ENCODE peak calls at places on chromosomes 12 and 14, in four cellular contexts. One of them, this sample, is unnamed.

GRCh38 chr12:114476159-114476558 is 70.2 kb upstream of the TBX5 start:
- DNase-seq in fibroblast of lung: peak
- DNase-seq in mammary epithelial cell: peak
- DNase-seq in A549: no peak
- DNase-seq in this sample: no peak

GRCh38 chr14:55665067-55665700 is 85.2 kb downstream of the KTN1 start:
- DNase-seq in fibroblast of lung: peak
- DNase-seq in mammary epithelial cell: no peak
- DNase-seq in A549: no peak
- DNase-seq in this sample: no peak

GRCh38 chr14:99229654-99230215 is 42.3 kb downstream of the BCL11B start:
- DNase-seq in fibroblast of lung: no peak
- DNase-seq in mammary epithelial cell: no peak
- DNase-seq in A549: no peak
- DNase-seq in this sample: no peak

GRCh38 chr12:6323340-6323994 is 13.0 kb downstream of the PLEKHG6 start:
- DNase-seq in fibroblast of lung: peak
- DNase-seq in mammary epithelial cell: peak
- DNase-seq in A549: peak
- DNase-seq in this sample: no peak

GRCh38 chr14:22313172-22313801 is 275.7 kb downstream of the DAD1 start:
- DNase-seq in fibroblast of lung: no peak
- DNase-seq in mammary epithelial cell: peak
- DNase-seq in A549: no peak
- DNase-seq in this sample: no peak

GRCh38 chr14:73879027-73879426 is 7.6 kb upstream of the ZNF410 start:
- DNase-seq in fibroblast of lung: peak
- DNase-seq in mammary epithelial cell: no peak
- DNase-seq in A549: no peak
- DNase-seq in this sample: no peak

GRCh38 chr12:6370994-6371754 is 4.2 kb downstream of the SCNN1A start:
- DNase-seq in fibroblast of lung: peak
- DNase-seq in mammary epithelial cell: peak
- DNase-seq in A549: peak
- DNase-seq in this sample: peak

GRCh38 chr14:90521121-90521929 is 124.5 kb downstream of the CALM1 start:
- DNase-seq in fibroblast of lung: no peak
- DNase-seq in mammary epithelial cell: no peak
- DNase-seq in A549: no peak
- DNase-seq in this sample: no peak

GRCh38 chr12:4441355-4442330 is 4.0 kb downstream of the FGF6 start:
- DNase-seq in fibroblast of lung: no peak
- DNase-seq in mammary epithelial cell: no peak
- DNase-seq in A549: no peak
- DNase-seq in this sample: no peak

DNA sequence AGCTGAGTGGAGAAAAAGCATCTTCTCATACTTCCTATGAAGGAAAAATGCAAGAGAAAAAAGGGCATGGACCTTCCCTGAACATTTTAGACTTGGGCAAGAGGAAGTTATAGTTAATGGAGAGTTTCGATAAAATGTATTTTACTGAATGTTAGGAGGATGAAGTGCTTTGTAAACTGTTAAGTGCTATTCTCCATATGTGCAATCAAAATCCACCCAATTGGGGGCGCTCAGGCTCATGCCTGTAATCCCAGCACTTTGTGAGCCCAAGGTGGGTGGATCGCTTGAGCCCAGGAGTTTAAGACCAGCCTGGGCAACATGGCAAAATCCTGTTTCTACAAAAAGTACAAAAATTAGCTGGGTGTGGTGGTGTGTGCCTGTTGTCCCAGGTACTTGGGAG is 1.9 kb upstream of the CNPY2 start:
- DNase-seq in fibroblast of lung: no peak
- DNase-seq in mammary epithelial cell: no peak
- DNase-seq in A549: no peak
- DNase-seq in this sample: no peak
- TF ChIP-seq CTCF in fibroblast of lung: no peak
- TF ChIP-seq CTCF in mammary epithelial cell: no peak
- TF ChIP-seq CTCF in A549: no peak
- TF ChIP-seq CTCF in this sample: no peak

GRCh38 chr12:121128908-121129704 is 3.6 kb upstream of the P2RX7 start:
- DNase-seq in fibroblast of lung: peak
- DNase-seq in mammary epithelial cell: no peak
- DNase-seq in A549: peak
- DNase-seq in this sample: no peak
- H3K4me2 ChIP-seq in fibroblast of lung: peak
- H3K4me2 ChIP-seq in mammary epithelial cell: no peak
- H3K4me2 ChIP-seq in A549: peak
- H3K4me2 ChIP-seq in this sample: peak

GRCh38 chr14:89041245-89041585 is 216.8 kb downstream of the TTC8 start:
- DNase-seq in fibroblast of lung: no peak
- DNase-seq in mammary epithelial cell: peak
- DNase-seq in A549: no peak
- DNase-seq in this sample: no peak

GRCh38 chr14:89040080-89040437 is 215.6 kb downstream of the TTC8 start:
- DNase-seq in fibroblast of lung: no peak
- DNase-seq in mammary epithelial cell: no peak
- DNase-seq in A549: no peak
- DNase-seq in this sample: no peak

GRCh38 chr14:89040438-89041244 is 216.2 kb downstream of the TTC8 start:
- DNase-seq in fibroblast of lung: peak
- DNase-seq in mammary epithelial cell: peak
- DNase-seq in A549: peak
- DNase-seq in this sample: peak

GRCh38 chr14:89037065-89037464 is 212.6 kb downstream of the TTC8 start:
- DNase-seq in fibroblast of lung: no peak
- DNase-seq in mammary epithelial cell: no peak
- DNase-seq in A549: no peak
- DNase-seq in this sample: no peak

DNA sequence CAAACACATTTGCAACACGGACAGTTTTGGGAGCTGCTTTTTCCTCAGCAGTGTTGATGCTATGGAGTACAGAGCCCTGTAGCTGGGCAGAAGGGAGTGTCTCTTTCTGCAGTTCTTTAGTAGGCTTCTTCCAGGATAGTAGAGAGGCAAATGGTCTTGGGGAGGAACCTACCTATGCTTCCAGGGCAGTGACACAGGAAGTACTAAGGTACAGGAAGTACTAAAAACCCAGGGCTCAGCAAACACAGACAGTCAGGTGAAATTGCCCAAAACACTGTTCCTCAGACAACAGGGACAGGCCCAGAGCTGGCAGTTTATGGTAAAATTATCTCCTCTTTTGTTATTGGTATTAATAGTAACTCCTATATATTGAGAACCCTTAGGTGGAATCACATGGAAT is 217.6 kb downstream of the TTC8 start:
- DNase-seq in fibroblast of lung: no peak
- DNase-seq in mammary epithelial cell: no peak
- DNase-seq in A549: no peak
- DNase-seq in this sample: no peak
- H3K4me3 ChIP-seq in fibroblast of lung: no peak
- H3K4me3 ChIP-seq in mammary epithelial cell: no peak
- H3K4me3 ChIP-seq in A549: no peak
- H3K4me3 ChIP-seq in this sample: no peak

GRCh38 chr12:116403546-116403945 is 126.1 kb upstream of the MED13L start:
- DNase-seq in fibroblast of lung: no peak
- DNase-seq in mammary epithelial cell: no peak
- DNase-seq in A549: no peak
- DNase-seq in this sample: no peak

GRCh38 chr12:116404913-116405611 is 127.6 kb upstream of the MED13L start:
- DNase-seq in fibroblast of lung: no peak
- DNase-seq in mammary epithelial cell: no peak
- DNase-seq in A549: no peak
- DNase-seq in this sample: no peak

GRCh38 chr12:116408489-116409217 is 131.2 kb upstream of the MED13L start:
- DNase-seq in fibroblast of lung: no peak
- DNase-seq in mammary epithelial cell: no peak
- DNase-seq in A549: no peak
- DNase-seq in this sample: no peak

GRCh38 chr12:116402163-116402939 is 124.9 kb upstream of the MED13L start:
- DNase-seq in fibroblast of lung: no peak
- DNase-seq in mammary epithelial cell: peak
- DNase-seq in A549: no peak
- DNase-seq in this sample: no peak

GRCh38 chr12:116406529-116406928 is 129.0 kb upstream of the MED13L start:
- DNase-seq in fibroblast of lung: peak
- DNase-seq in mammary epithelial cell: peak
- DNase-seq in A549: peak
- DNase-seq in this sample: peak
- TF ChIP-seq CTCF in fibroblast of lung: no peak
- TF ChIP-seq CTCF in mammary epithelial cell: peak
- TF ChIP-seq CTCF in A549: no peak
- TF ChIP-seq CTCF in this sample: no peak

DNA sequence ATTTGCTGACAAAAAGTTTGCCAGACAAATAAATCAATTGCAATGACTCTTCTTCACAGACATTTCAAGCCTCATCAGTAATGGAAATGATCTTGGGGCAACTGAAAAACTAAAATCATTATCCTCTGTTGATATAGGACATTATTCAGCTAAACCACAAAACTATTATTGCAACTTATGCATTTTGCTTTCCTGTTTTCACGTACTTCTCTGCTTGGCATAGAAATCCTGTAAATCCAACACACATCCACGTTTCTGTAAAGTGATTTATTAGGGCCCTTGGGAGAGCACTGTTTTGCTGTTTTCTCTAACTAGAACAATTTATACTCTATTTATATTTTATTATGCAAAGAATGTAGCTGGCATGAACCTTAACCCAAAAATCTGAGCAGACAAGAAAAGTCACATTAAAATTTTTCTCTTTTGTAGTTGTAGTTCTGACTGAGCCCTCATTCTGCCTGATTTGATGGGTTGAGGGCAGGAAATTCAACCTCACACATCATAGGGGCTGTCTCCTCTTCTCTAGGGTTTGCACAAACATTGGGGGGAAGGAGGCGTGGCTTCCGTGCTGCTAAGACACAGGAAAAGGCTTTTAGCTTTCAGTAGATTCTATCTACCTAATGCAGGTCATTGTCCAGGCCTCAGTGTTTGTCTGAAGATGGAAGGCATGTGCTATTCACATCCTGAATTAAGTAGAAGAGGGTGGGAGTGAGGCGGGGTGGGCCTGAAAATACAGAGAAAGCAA is 11.5 kb upstream of the NUP107 start:
- DNase-seq in fibroblast of lung: no peak
- DNase-seq in mammary epithelial cell: no peak
- DNase-seq in A549: no peak
- DNase-seq in this sample: no peak
- H3K4me2 ChIP-seq in fibroblast of lung: no peak
- H3K4me2 ChIP-seq in mammary epithelial cell: no peak
- H3K4me2 ChIP-seq in A549: no peak
- H3K4me2 ChIP-seq in this sample: no peak

GRCh38 chr12:8034802-8035201 is 2.3 kb downstream of the FOXJ2 start:
- DNase-seq in fibroblast of lung: no peak
- DNase-seq in mammary epithelial cell: no peak
- DNase-seq in A549: no peak
- DNase-seq in this sample: no peak
- H3K4me3 ChIP-seq in fibroblast of lung: peak
- H3K4me3 ChIP-seq in mammary epithelial cell: no peak
- H3K4me3 ChIP-seq in A549: no peak
- H3K4me3 ChIP-seq in this sample: peak

GRCh38 chr14:100653409-100653808 is 66.2 kb upstream of the BEGAIN start:
- DNase-seq in fibroblast of lung: no peak
- DNase-seq in mammary epithelial cell: no peak
- DNase-seq in A549: no peak
- DNase-seq in this sample: no peak
- TF ChIP-seq CTCF in fibroblast of lung: peak
- TF ChIP-seq CTCF in mammary epithelial cell: peak
- TF ChIP-seq CTCF in A549: peak
- TF ChIP-seq CTCF in this sample: peak

GRCh38 chr12:112130461-112130998 is 5.2 kb downstream of the TRAFD1 start:
- DNase-seq in fibroblast of lung: peak
- DNase-seq in mammary epithelial cell: no peak
- DNase-seq in A549: no peak
- DNase-seq in this sample: no peak
- H3K4me2 ChIP-seq in fibroblast of lung: peak
- H3K4me2 ChIP-seq in mammary epithelial cell: no peak
- H3K4me2 ChIP-seq in A549: peak
- H3K4me2 ChIP-seq in this sample: peak

GRCh38 chr12:1927751-1928351 is 9.4 kb upstream of the CACNA2D4 start:
- DNase-seq in fibroblast of lung: no peak
- DNase-seq in mammary epithelial cell: no peak
- DNase-seq in A549: no peak
- DNase-seq in this sample: no peak
- H3K4me3 ChIP-seq in fibroblast of lung: no peak
- H3K4me3 ChIP-seq in mammary epithelial cell: no peak
- H3K4me3 ChIP-seq in A549: no peak
- H3K4me3 ChIP-seq in this sample: no peak

GRCh38 chr12:51533799-51534198 is 57.2 kb upstream of the SCN8A start:
- DNase-seq in fibroblast of lung: peak
- DNase-seq in mammary epithelial cell: no peak
- DNase-seq in A549: no peak
- DNase-seq in this sample: no peak
- TF ChIP-seq CTCF in fibroblast of lung: peak
- TF ChIP-seq CTCF in mammary epithelial cell: peak
- TF ChIP-seq CTCF in A549: peak
- TF ChIP-seq CTCF in this sample: no peak